ENCODE peak calls at places on chromosomes 13 and 19, in seven cellular contexts. F is CD4-positive, CD25-positive, alpha-beta regulatory T cell; B is spleen; J is adrenal gland; N is endodermal cell; E is heart left ventricle; T is stomach. D is an unnamed sample.

GRCh38 chr13:96785986-96786385 is 208.3 kb downstream of the OXGR1 start:
- DNase-seq in N (no peak), T (no peak), B (no peak), J (no peak), E (no peak), F (no peak), D (no peak)

GRCh38 chr19:18670313-18670712 is 13.2 kb upstream of the CRTC1 start:
- DNase-seq in T (no peak), F (no peak), E (no peak), J (no peak), N (no peak), B (no peak), D (no peak)

GRCh38 chr13:110509478-110509926 is 52.0 kb downstream of the RAB20 start:
- DNase-seq in N (no peak), E (no peak), J (no peak), F (no peak), T (no peak), B (no peak), D (no peak)

GRCh38 chr13:51584731-51585191 is 499 bp downstream of the WDFY2 start:
- DNase-seq in J (peak; percentile 82), N (no peak), E (no peak), B (no peak), F (peak; percentile 84), T (peak; percentile 56), D (no peak)

GRCh38 chr19:30056580-30056979 is 114.5 kb downstream of the URI1 start:
- DNase-seq in F (no peak), J (no peak), T (no peak), E (no peak), B (no peak), N (no peak), D (no peak)

GRCh38 chr13:109738298-109738746 is 48.1 kb downstream of the IRS2 start:
- DNase-seq in F (no peak), E (no peak), T (no peak), N (peak; percentile 38), B (no peak), J (no peak), D (no peak)

GRCh38 chr13:109869312-109870237 is 83.2 kb upstream of the IRS2 start:
- DNase-seq in B (peak; percentile 76), T (peak; percentile 75), E (peak; percentile 73), F (peak; percentile 19), J (peak; percentile 97), N (peak; percentile 63), D (peak; percentile 14)

GRCh38 chr13:94660695-94661324 is 51.5 kb downstream of the SOX21 start:
- DNase-seq in E (no peak), B (no peak), J (no peak), F (peak; percentile 31), N (no peak), T (no peak), D (no peak)

GRCh38 chr13:41244555-41244954 is 18.8 kb downstream of the MTRF1 start:
- DNase-seq in J (no peak), B (no peak), F (no peak), N (no peak), E (no peak), T (no peak), D (no peak)

GRCh38 chr19:30877591-30878230 is 471.5 kb downstream of the TSHZ3 start:
- DNase-seq in E (no peak), T (no peak), F (no peak), N (no peak), J (peak; percentile 66), B (no peak), D (no peak)

GRCh38 chr19:4428326-4428975 is 26.0 kb downstream of the CHAF1A start:
- DNase-seq in J (no peak), N (peak; percentile 45), F (no peak), B (no peak), E (no peak), T (no peak), D (no peak)

GRCh38 chr19:55279376-55279772 is 536 bp downstream of the HSPBP1 start:
- DNase-seq in N (no peak), F (no peak), T (no peak), J (no peak), E (no peak), B (no peak), D (no peak)

GRCh38 chr19:27860309-27860934 is 1352.5 kb downstream of the UQCRFS1 start:
- DNase-seq in T (no peak), N (no peak), J (no peak), B (no peak), F (no peak), E (no peak), D (no peak)

GRCh38 chr13:33318037-33318436 is 32.5 kb upstream of the STARD13 start:
- DNase-seq in J (no peak), T (no peak), N (no peak), E (no peak), B (no peak), F (no peak), D (no peak)

GRCh38 chr19:14073925-14074838 is 1.6 kb downstream of the MISP3 start:
- DNase-seq in T (peak; percentile 66), N (no peak), E (peak; percentile 36), B (peak; percentile 84), F (peak; percentile 31), J (no peak), D (no peak)

GRCh38 chr13:49615844-49616687 is 12.2 kb upstream of the ARL11 start:
- DNase-seq in T (no peak), J (no peak), F (no peak), B (no peak), N (no peak), E (no peak), D (no peak)

GRCh38 chr19:7224995-7225394 is 69.2 kb downstream of the INSR start:
- DNase-seq in B (no peak), J (no peak), E (no peak), F (no peak), N (no peak), T (no peak), D (no peak)

GRCh38 chr19:19474950-19475781 is 40.2 kb downstream of the TSSK6 start:
- DNase-seq in F (no peak), N (peak; percentile 66), B (peak; percentile 78), T (no peak), E (no peak), J (peak; percentile 81), D (no peak)

GRCh38 chr19:4064551-4065260 is 2.0 kb downstream of the ZBTB7A start:
- DNase-seq in B (peak; percentile 93), E (peak; percentile 76), F (peak; percentile 60), T (peak; percentile 56), N (peak; percentile 73), J (no peak), D (no peak)

GRCh38 chr13:67515895-67516294 is 285.8 kb upstream of the PCDH9 start:
- DNase-seq in J (no peak), B (no peak), N (no peak), F (no peak), T (no peak), E (no peak), D (no peak)

GRCh38 chr13:79786176-79786575 is 305.2 kb downstream of the NDFIP2 start:
- DNase-seq in T (no peak), E (no peak), B (no peak), F (no peak), N (no peak), J (no peak), D (no peak)

GRCh38 chr13:77429320-77430142 is 102.6 kb upstream of the MYCBP2 start:
- DNase-seq in J (no peak), N (no peak), B (no peak), T (no peak), E (no peak), F (no peak), D (no peak)

GRCh38 chr13:98386632-98387031 is 190.3 kb downstream of the STK24 start:
- DNase-seq in E (no peak), J (no peak), B (no peak), T (no peak), F (no peak), N (no peak), D (no peak)

DNA sequence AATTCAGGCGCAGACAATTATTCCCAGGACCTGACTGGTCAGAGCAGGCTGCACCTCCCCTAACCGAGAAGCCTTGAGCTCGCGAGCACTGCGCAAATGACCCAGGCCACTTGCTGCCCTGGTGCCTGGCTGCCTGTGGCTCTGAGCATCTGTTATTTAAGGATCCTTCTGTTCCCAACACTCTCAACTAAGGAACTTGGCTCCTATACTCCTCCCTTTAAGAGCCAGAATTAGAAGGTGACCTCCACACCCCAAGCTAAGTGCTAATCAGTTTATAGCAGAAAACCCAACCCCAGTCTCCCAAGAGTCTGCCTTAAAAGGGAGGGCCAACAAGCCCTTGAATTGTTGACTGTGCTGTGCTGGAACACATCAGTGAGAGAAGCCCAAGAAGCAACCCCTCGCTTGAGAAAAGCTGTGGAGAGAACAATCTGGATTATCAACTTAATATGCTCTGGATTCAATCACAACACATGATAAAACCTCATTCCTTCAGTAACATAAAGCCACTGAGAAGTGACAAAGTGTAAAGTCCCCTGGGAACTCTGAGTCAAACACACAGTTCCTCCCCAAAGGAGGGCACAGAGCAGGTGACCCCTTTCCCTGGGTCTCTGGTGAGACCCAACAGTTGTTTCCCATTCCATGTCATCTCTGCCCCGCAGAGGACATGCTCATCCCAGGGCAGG is 14.6 kb downstream of the AKAP8L start:
- DNase-seq in T (no peak), J (no peak), N (peak; percentile 30), E (no peak), F (no peak), B (no peak), D (no peak)
- H3K36me3 ChIP-seq in T (peaks cover 33% of the 10 kb centered on the region), J (peaks cover 57% of the 10 kb centered on the region), N (peaks cover 57% of the 10 kb centered on the region), E (no peaks in the 10 kb centered on the region), F (peaks cover 70% of the 10 kb centered on the region), B (no peaks in the 10 kb centered on the region), D (peaks cover 30% of the 10 kb centered on the region)

DNA sequence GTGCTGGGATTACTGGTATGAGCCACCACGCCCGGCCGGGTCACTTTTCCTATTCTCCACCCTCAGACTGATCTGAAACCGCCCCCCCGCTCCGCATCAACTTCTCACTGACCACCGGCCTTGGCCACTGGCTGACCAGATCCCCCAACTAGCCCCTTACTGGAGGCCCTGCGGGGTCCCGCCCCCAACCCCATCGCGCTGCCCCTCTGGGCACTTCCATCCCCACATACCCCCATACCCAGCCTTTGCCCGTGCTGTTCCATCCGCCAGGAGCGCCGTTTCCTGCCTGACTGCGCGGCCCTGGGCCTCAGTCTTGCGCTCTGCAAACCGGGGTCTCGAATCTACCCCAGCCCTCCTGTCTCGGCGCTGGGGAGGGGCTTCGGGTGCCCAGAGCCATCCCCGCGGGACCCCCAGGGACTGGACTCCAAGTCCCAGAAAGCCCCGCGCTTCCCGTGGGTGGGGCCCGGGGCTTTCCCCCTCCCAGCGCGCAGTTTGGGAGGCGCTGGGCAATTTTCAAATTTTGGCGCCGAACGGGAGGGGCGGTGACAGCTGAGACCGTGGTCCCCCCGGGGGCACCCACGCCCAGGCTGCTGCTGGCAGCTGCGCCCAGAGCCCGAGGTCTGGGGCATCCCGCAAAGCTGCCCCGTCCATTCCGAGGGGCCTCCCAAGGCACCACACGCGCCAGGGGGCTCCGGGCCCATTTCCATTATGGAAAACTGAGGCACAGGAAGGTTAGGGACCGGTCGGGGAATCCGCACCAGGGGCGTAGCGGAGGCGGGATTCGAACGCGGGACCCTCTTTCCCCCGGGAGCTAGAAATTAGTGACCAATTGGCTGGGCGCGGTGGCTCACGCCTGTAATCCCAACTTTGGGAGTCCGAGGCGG is 5.2 kb upstream of the LMNB2 start:
- DNase-seq in J (no peak), B (peak; percentile 85), T (peak; percentile 34), N (peak; percentile 81), E (peak; percentile 59), F (peak; percentile 85), D (no peak)
- H3K4me3 ChIP-seq in J (no peak overlapping the region), B (peak overlapping the region; percentile 56), T (peak overlapping the region; percentile 78), N (peak overlapping the region; percentile 76), E (peak overlapping the region; percentile 56), F (no peak overlapping the region), D (peak overlapping the region; percentile 48)

GRCh38 chr19:48476176-48476575 is 7.0 kb downstream of the CYTH2 start:
- DNase-seq in E (no peak), F (no peak), T (no peak), B (no peak), N (no peak), J (no peak), D (no peak)
- H3K36me3 ChIP-seq in E (peaks cover 3% of the 10 kb centered on the region), F (peaks cover 42% of the 10 kb centered on the region), T (peaks cover 77% of the 10 kb centered on the region), B (no peaks in the 10 kb centered on the region), N (peaks cover 82% of the 10 kb centered on the region), J (peaks cover 70% of the 10 kb centered on the region), D (peaks cover 51% of the 10 kb centered on the region)

GRCh38 chr13:113815151-113816058 is 48.5 kb downstream of the GAS6 start:
- DNase-seq in T (no peak), B (peak; percentile 84), J (no peak), N (no peak), F (peak; percentile 65), E (no peak), D (no peak)
- H3K4me3 ChIP-seq in T (peak overlapping the region; percentile 35), B (peak overlapping the region; percentile 39), J (no peak overlapping the region), N (no peak overlapping the region), F (peak overlapping the region; percentile 69), E (peak overlapping the region; percentile 38), D (no peak overlapping the region)